ENCODE peak calls at places on chromosomes 1 and 21, in eight cellular contexts. X, M, K, F, Z, C, B and A are unnamed samples.

GRCh38 chr1:204544321-204544720 is 28.1 kb downstream of the MDM4 start:
- DNase-seq in X (no peak), M (no peak), K (peak), F (no peak), Z (peak), C (peak), B (no peak), A (no peak)

GRCh38 chr1:112798293-112798692 is 83.2 kb upstream of the PPM1J start:
- DNase-seq in X (no peak), M (no peak), K (no peak), F (no peak), Z (no peak), C (no peak), B (no peak), A (no peak)

GRCh38 chr21:36803051-36803709 is 104.3 kb downstream of the SIM2 start:
- DNase-seq in X (no peak), M (no peak), K (no peak), F (no peak), Z (no peak), C (no peak), B (no peak), A (no peak)

GRCh38 chr1:207882692-207883091 is 28.2 kb downstream of the CD34 start:
- DNase-seq in X (no peak), M (no peak), K (no peak), F (no peak), Z (no peak), C (no peak), B (no peak), A (no peak)

GRCh38 chr1:152679454-152679853 is 4.4 kb downstream of the LCE2C start:
- DNase-seq in X (no peak), M (no peak), K (no peak), F (no peak), Z (no peak), C (no peak), B (no peak), A (no peak)

GRCh38 chr1:85607126-85607912 is 26.8 kb downstream of the CCN1 start:
- DNase-seq in X (peak), M (no peak), K (peak), F (no peak), Z (peak), C (peak), B (no peak), A (no peak)

GRCh38 chr1:145926706-145927072 is 595 bp downstream of the RBM8A start:
- DNase-seq in X (no peak), M (peak), K (no peak), F (no peak), Z (no peak), C (no peak), B (no peak), A (no peak)

GRCh38 chr1:8727809-8728213 is 89.6 kb downstream of the RERE start:
- DNase-seq in X (no peak), M (no peak), K (no peak), F (no peak), Z (no peak), C (peak), B (no peak), A (no peak)

GRCh38 chr1:155191904-155192303 is 15.8 kb downstream of the THBS3 start:
- DNase-seq in X (no peak), M (no peak), K (no peak), F (no peak), Z (no peak), C (no peak), B (no peak), A (no peak)

GRCh38 chr1:207248544-207249206 is 72.8 kb upstream of the CD55 start:
- DNase-seq in X (no peak), M (no peak), K (no peak), F (no peak), Z (no peak), C (no peak), B (no peak), A (no peak)

GRCh38 chr21:15096146-15096545 is 31.3 kb upstream of the NRIP1 start:
- DNase-seq in X (no peak), M (no peak), K (no peak), F (no peak), Z (no peak), C (no peak), B (no peak), A (no peak)

GRCh38 chr1:184507604-184508289 is 120.9 kb downstream of the C1orf21 start:
- DNase-seq in X (no peak), M (no peak), K (no peak), F (no peak), Z (peak), C (peak), B (no peak), A (no peak)

GRCh38 chr1:156813750-156814570 is 2.7 kb downstream of the SH2D2A start:
- DNase-seq in X (peak), M (peak), K (no peak), F (no peak), Z (peak), C (peak), B (peak), A (peak)

GRCh38 chr1:198538579-198539364 is 1.7 kb downstream of the ATP6V1G3 start:
- DNase-seq in X (no peak), M (no peak), K (no peak), F (no peak), Z (no peak), C (no peak), B (no peak), A (no peak)

GRCh38 chr1:15526021-15526489 is 593 bp upstream of the DNAJC16 start:
- DNase-seq in X (peak), M (no peak), K (no peak), F (peak), Z (no peak), C (no peak), B (no peak), A (no peak)

GRCh38 chr1:165112260-165112659 is 244.3 kb downstream of the LMX1A start:
- DNase-seq in X (no peak), M (no peak), K (no peak), F (no peak), Z (no peak), C (no peak), B (no peak), A (no peak)

GRCh38 chr21:41928621-41929220 is 25.1 kb downstream of the C2CD2 start:
- DNase-seq in X (no peak), M (no peak), K (no peak), F (no peak), Z (no peak), C (no peak), B (no peak), A (no peak)

GRCh38 chr1:156894711-156895407 is 1.3 kb downstream of the PEAR1 start:
- DNase-seq in X (no peak), M (no peak), K (no peak), F (no peak), Z (peak), C (no peak), B (no peak), A (no peak)

GRCh38 chr1:222798111-222798510 is 16.7 kb upstream of the DISP1 start:
- DNase-seq in X (peak), M (no peak), K (no peak), F (no peak), Z (peak), C (peak), B (no peak), A (no peak)

GRCh38 chr1:172851077-172851476 is 192.2 kb downstream of the FASLG start:
- DNase-seq in X (no peak), M (no peak), K (no peak), F (no peak), Z (peak), C (no peak), B (no peak), A (no peak)

GRCh38 chr1:81920245-81920740 is 119.6 kb downstream of the ADGRL2 start:
- DNase-seq in X (no peak), M (no peak), K (peak), F (no peak), Z (peak), C (peak), B (no peak), A (peak)

GRCh38 chr21:44347911-44348451 is 5.4 kb upstream of the TRPM2 start:
- DNase-seq in X (no peak), M (no peak), K (no peak), F (no peak), Z (no peak), C (no peak), B (no peak), A (no peak)

GRCh38 chr1:84772428-84772943 is 82.2 kb upstream of the SSX2IP start:
- DNase-seq in X (peak), M (peak), K (peak), F (peak), Z (peak), C (peak), B (peak), A (peak)

GRCh38 chr1:184954232-184954995 is 19.9 kb downstream of the NIBAN1 start:
- DNase-seq in X (no peak), M (no peak), K (no peak), F (no peak), Z (peak), C (no peak), B (no peak), A (no peak)

GRCh38 chr21:23008803-23009202 is 2010.6 kb downstream of the NCAM2 start:
- DNase-seq in X (no peak), M (no peak), K (no peak), F (no peak), Z (no peak), C (no peak), B (no peak), A (no peak)

GRCh38 chr1:111733183-111733995 is 5.8 kb downstream of the INKA2 start:
- DNase-seq in X (no peak), M (no peak), K (peak), F (no peak), Z (peak), C (peak), B (no peak), A (no peak)

GRCh38 chr1:76862447-76862846 is 4.8 kb upstream of the ST6GALNAC5 start:
- DNase-seq in X (no peak), M (no peak), K (peak), F (no peak), Z (peak), C (peak), B (no peak), A (no peak)

GRCh38 chr1:60637651-60638050 is 444.7 kb upstream of the NFIA start:
- DNase-seq in X (no peak), M (no peak), K (no peak), F (peak), Z (no peak), C (no peak), B (no peak), A (no peak)

GRCh38 chr1:110440877-110441276 is 10.1 kb upstream of the PROK1 start:
- DNase-seq in X (peak), M (no peak), K (no peak), F (no peak), Z (peak), C (peak), B (no peak), A (no peak)

GRCh38 chr21:37198989-37199924 is 67.9 kb downstream of the VPS26C start:
- DNase-seq in X (peak), M (no peak), K (no peak), F (no peak), Z (peak), C (no peak), B (no peak), A (no peak)

GRCh38 chr1:8985915-8986813 is 40.1 kb downstream of the SLC2A7 start:
- DNase-seq in X (peak), M (no peak), K (peak), F (no peak), Z (peak), C (peak), B (no peak), A (no peak)

GRCh38 chr1:59903136-59903754 is 23.3 kb downstream of the CYP2J2 start:
- DNase-seq in X (peak), M (peak), K (no peak), F (peak), Z (peak), C (peak), B (no peak), A (peak)

GRCh38 chr21:29585462-29585861 is 286.7 kb downstream of the BACH1 start:
- DNase-seq in X (peak), M (no peak), K (no peak), F (no peak), Z (no peak), C (no peak), B (no peak), A (no peak)

GRCh38 chr1:56508523-56508983 is 70.8 kb downstream of the PLPP3 start:
- DNase-seq in X (peak), M (no peak), K (no peak), F (no peak), Z (peak), C (peak), B (no peak), A (no peak)

GRCh38 chr1:111814642-111815041 is 58.9 kb downstream of the DDX20 start:
- DNase-seq in X (no peak), M (no peak), K (no peak), F (no peak), Z (no peak), C (no peak), B (no peak), A (no peak)

GRCh38 chr1:161139765-161140164 is 7.3 kb upstream of the DEDD start:
- DNase-seq in X (peak), M (peak), K (no peak), F (peak), Z (peak), C (peak), B (no peak), A (peak)

GRCh38 chr1:49346767-49347349 is 570.2 kb upstream of the BEND5 start:
- DNase-seq in X (peak), M (no peak), K (no peak), F (no peak), Z (no peak), C (no peak), B (no peak), A (no peak)